ENCODE peak calls at places on chromosomes 2 and 18, in four cellular contexts. M is H9, Y is IMR-90, Z is H1. A is an unnamed sample.

GRCh38 chr18:26901020-26901419 is 35.5 kb upstream of the AQP4 start:
- DNase-seq in M (no peak), Y (no peak), Z (no peak), A (no peak)

GRCh38 chr2:56474412-56475158 is 290.8 kb downstream of the CCDC85A start:
- DNase-seq in M (no peak), Y (no peak), Z (no peak), A (no peak)

GRCh38 chr2:20177556-20178403 is 47.1 kb downstream of the SDC1 start:
- DNase-seq in M (no peak), Y (no peak), Z (no peak), A (no peak)

GRCh38 chr2:168192839-168193616 is 54.4 kb downstream of the STK39 start:
- DNase-seq in M (no peak), Y (no peak), Z (no peak), A (no peak)

GRCh38 chr2:9778471-9779402 is 64.5 kb upstream of the TAF1B start:
- DNase-seq in M (no peak), Y (no peak), Z (no peak), A (no peak)

GRCh38 chr2:100163605-100164004 is 21.2 kb upstream of the AFF3 start:
- DNase-seq in M (no peak), Y (no peak), Z (no peak), A (no peak)

GRCh38 chr18:79947054-79947755 is 4.2 kb downstream of the SLC66A2 start:
- DNase-seq in M (peak), Y (peak), Z (no peak), A (no peak)

GRCh38 chr2:205198130-205198505 is 484.2 kb upstream of the NRP2 start:
- DNase-seq in M (no peak), Y (peak), Z (no peak), A (no peak)

GRCh38 chr2:95060446-95061118 is 35.1 kb downstream of the MAL start:
- DNase-seq in M (peak), Y (no peak), Z (no peak), A (no peak)

GRCh38 chr2:1310202-1310601 is 103.1 kb upstream of the TPO start:
- DNase-seq in M (no peak), Y (no peak), Z (no peak), A (no peak)

GRCh38 chr2:151339168-151339567 is 18.2 kb upstream of the TNFAIP6 start:
- DNase-seq in M (peak), Y (no peak), Z (peak), A (peak)

GRCh38 chr2:111659361-111660281 is 224.4 kb downstream of the ANAPC1 start:
- DNase-seq in M (peak), Y (peak), Z (no peak), A (peak)

GRCh38 chr2:45141883-45142866 is 132.9 kb upstream of the SIX2 start:
- DNase-seq in M (no peak), Y (no peak), Z (no peak), A (no peak)

GRCh38 chr2:45145073-45145899 is 136.0 kb upstream of the SIX2 start:
- DNase-seq in M (no peak), Y (no peak), Z (no peak), A (peak)
- H3K56ac ChIP-seq in M (no peak), Y (no peak), Z (no peak), A (peak)

DNA sequence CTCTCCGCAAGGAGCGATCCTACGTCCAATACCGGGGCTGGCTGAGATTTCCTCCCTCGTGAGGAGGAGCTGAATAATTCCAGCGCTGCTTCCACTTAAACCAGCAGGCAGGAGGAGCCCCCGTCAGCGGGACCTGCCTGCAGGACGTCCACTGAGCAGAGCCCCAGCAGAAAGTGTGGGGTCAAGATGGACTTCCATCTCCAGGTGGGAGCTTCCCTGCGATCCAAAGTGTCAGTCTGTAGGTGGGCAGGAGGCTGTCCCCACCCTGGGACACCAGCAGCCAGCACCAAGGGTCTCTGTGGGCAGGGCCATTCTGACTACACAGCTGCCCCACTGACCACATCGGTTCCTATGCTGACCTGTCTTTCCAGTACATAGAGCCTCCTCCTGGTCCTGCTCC is 462 bp upstream of the OTOS start:
- DNase-seq in M (no peak), Y (no peak), Z (no peak), A (no peak)
- H2BK15ac ChIP-seq in M (no peak), Y (no peak), Z (no peak), A (no peak)

GRCh38 chr2:191799526-191799925 is 47.4 kb downstream of the CAVIN2 start:
- DNase-seq in M (no peak), Y (no peak), Z (no peak), A (no peak)

GRCh38 chr2:191790737-191791136 is 56.2 kb downstream of the CAVIN2 start:
- DNase-seq in M (no peak), Y (peak), Z (no peak), A (no peak)

GRCh38 chr2:191791953-191792560 is 54.8 kb downstream of the CAVIN2 start:
- DNase-seq in M (no peak), Y (peak), Z (no peak), A (peak)

GRCh38 chr2:191797937-191798873 is 48.7 kb downstream of the CAVIN2 start:
- DNase-seq in M (no peak), Y (no peak), Z (no peak), A (no peak)

GRCh38 chr2:191795711-191796110 is 51.2 kb downstream of the CAVIN2 start:
- DNase-seq in M (no peak), Y (no peak), Z (no peak), A (no peak)
- H3K56ac ChIP-seq in M (no peak), Y (no peak), Z (no peak), A (no peak)

DNA sequence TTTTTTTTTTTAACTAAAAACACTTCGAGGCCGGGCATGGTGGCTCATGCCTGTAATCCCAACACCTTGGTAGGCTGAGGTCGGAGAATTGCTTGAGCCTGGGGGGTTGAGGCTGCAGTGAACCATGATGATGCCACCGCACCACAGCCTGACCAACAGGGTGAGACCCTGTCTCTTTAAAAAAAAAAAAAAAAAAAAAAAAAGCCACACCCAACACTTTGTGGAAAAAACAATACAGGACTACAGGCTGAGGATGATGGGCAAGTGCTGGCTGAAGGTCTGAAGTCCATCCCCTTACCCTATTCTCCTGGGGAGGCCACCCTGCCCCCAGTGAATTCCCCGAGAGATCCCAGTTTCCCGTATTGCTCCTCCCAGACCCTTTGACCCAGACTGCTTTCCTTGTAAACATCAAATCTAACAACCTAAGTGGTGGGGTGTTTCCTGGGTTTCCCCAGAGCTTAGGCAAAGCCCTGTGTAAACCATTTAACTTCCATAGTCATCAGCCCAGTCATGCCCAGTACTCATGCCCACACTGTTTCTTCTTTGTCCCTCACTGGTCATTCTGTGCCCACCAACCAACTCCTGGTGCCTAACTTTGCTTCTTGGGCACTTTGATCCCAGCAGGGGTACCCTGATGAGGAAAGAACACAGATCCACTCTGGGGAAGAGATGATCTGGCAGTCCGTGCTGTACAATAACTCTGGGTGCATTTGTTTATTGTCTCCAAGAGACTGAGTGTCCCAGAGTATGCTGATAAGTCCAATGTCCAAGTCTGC is 5.8 kb upstream of the TMEM37 start:
- DNase-seq in M (peak), Y (no peak), Z (no peak), A (no peak)
- H2BK15ac ChIP-seq in M (no peak), Y (no peak), Z (no peak), A (no peak)

GRCh38 chr18:6731197-6731596 is 1.7 kb downstream of the ARHGAP28 start:
- DNase-seq in M (no peak), Y (peak), Z (no peak), A (peak)
- H3K56ac ChIP-seq in M (no peak), Y (peak), Z (no peak), A (peak)

GRCh38 chr18:3605562-3606443 is 155.8 kb downstream of the TGIF1 start:
- DNase-seq in M (no peak), Y (peak), Z (no peak), A (peak)

GRCh38 chr18:3608488-3608887 is 158.5 kb downstream of the TGIF1 start:
- DNase-seq in M (no peak), Y (no peak), Z (no peak), A (no peak)

GRCh38 chr18:3610188-3610708 is 160.3 kb downstream of the TGIF1 start:
- DNase-seq in M (no peak), Y (no peak), Z (no peak), A (peak)

GRCh38 chr18:3604626-3605408 is 154.8 kb downstream of the TGIF1 start:
- DNase-seq in M (no peak), Y (peak), Z (no peak), A (peak)

GRCh38 chr18:3607309-3608098 is 157.5 kb downstream of the TGIF1 start:
- DNase-seq in M (no peak), Y (no peak), Z (no peak), A (no peak)
- H2BK15ac ChIP-seq in M (no peak), Y (peak), Z (no peak), A (no peak)

DNA sequence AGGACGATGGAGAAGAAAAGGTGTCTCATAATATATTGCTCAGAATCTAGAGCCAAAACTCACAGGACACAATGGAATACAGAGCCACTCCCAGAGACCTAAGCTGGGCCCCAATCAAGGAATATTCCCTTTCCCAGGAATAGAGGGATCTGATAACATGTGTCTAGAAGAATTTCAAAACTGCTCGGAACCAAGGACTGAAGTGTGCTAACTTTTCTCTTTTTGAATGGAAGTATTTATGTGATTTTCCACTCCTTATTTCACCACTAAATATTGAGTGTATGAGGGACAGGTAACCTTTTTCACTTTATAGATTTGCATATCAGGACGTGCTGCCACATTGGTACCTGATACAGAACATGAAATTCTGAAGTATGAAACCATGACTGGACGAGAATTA is 9.2 kb upstream of the C2orf69 start:
- DNase-seq in M (no peak), Y (no peak), Z (no peak), A (no peak)
- H3K56ac ChIP-seq in M (no peak), Y (no peak), Z (no peak), A (no peak)

DNA sequence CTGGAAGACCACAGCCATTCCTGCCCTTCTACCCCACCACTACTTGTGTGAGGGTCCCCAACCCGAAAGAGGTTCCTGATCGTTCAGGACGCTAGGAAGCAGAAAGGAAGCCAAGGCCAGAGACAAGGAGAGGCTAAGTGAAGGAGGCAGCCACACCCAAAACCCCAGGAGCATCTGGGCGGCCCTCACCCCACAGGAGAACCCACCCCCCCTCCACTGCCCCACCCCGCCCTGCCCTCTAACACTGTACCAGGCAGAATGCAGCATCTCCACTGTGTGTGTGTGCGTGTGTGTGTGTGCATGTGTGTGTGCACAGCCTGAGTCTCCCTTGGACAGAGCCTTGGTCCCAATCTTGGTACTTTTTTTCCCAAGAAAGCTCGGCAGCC is 207.5 kb upstream of the HAAO start:
- DNase-seq in M (no peak), Y (no peak), Z (no peak), A (no peak)
- H2BK15ac ChIP-seq in M (no peak), Y (no peak), Z (no peak), A (no peak)